ENCODE peak calls at places on chromosomes 5 and 9, in seven cellular contexts. One of them, this sample, is unnamed. For H3K9me3, the result is how much of the 10 kb centered on the place peaks cover.

GRCh38 chr9:36592801-36593583 is 20.3 kb downstream of the MELK start:
- DNase-seq in CD8-positive, alpha-beta T cell: no peak
- DNase-seq in A549: no peak
- DNase-seq in cardiac muscle cell: no peak
- DNase-seq in lower lobe of right lung: no peak
- DNase-seq in left ventricle myocardium inferior: no peak
- DNase-seq in SJSA1: no peak
- DNase-seq in this sample: no peak

GRCh38 chr9:71975833-71976232 is 64.4 kb downstream of the C9orf85 start:
- DNase-seq in CD8-positive, alpha-beta T cell: no peak
- DNase-seq in A549: no peak
- DNase-seq in cardiac muscle cell: no peak
- DNase-seq in lower lobe of right lung: no peak
- DNase-seq in left ventricle myocardium inferior: no peak
- DNase-seq in SJSA1: no peak
- DNase-seq in this sample: no peak

GRCh38 chr5:90528704-90529233 is 615 bp downstream of the LYSMD3 start:
- DNase-seq in CD8-positive, alpha-beta T cell: no peak
- DNase-seq in A549: peak
- DNase-seq in cardiac muscle cell: peak
- DNase-seq in lower lobe of right lung: no peak
- DNase-seq in left ventricle myocardium inferior: no peak
- DNase-seq in SJSA1: peak
- DNase-seq in this sample: peak

GRCh38 chr9:36914212-36914577 is 119.9 kb downstream of the PAX5 start:
- DNase-seq in CD8-positive, alpha-beta T cell: no peak
- DNase-seq in A549: no peak
- DNase-seq in cardiac muscle cell: no peak
- DNase-seq in lower lobe of right lung: no peak
- DNase-seq in left ventricle myocardium inferior: no peak
- DNase-seq in SJSA1: no peak
- DNase-seq in this sample: no peak

GRCh38 chr9:13448482-13448881 is 169.0 kb upstream of the MPDZ start:
- DNase-seq in CD8-positive, alpha-beta T cell: no peak
- DNase-seq in A549: no peak
- DNase-seq in cardiac muscle cell: no peak
- DNase-seq in lower lobe of right lung: no peak
- DNase-seq in left ventricle myocardium inferior: no peak
- DNase-seq in SJSA1: no peak
- DNase-seq in this sample: no peak

GRCh38 chr9:78261403-78262001 is 25.6 kb downstream of the CEP78 start:
- DNase-seq in CD8-positive, alpha-beta T cell: no peak
- DNase-seq in A549: peak
- DNase-seq in cardiac muscle cell: peak
- DNase-seq in lower lobe of right lung: no peak
- DNase-seq in left ventricle myocardium inferior: no peak
- DNase-seq in SJSA1: peak
- DNase-seq in this sample: peak

GRCh38 chr5:4700082-4700481 is 440.0 kb upstream of the ADAMTS16 start:
- DNase-seq in CD8-positive, alpha-beta T cell: no peak
- DNase-seq in A549: no peak
- DNase-seq in cardiac muscle cell: peak
- DNase-seq in lower lobe of right lung: peak
- DNase-seq in left ventricle myocardium inferior: peak
- DNase-seq in SJSA1: peak
- DNase-seq in this sample: no peak

GRCh38 chr9:136602193-136602885 is 56.5 kb upstream of the NOTCH1 start:
- DNase-seq in CD8-positive, alpha-beta T cell: no peak
- DNase-seq in A549: no peak
- DNase-seq in cardiac muscle cell: no peak
- DNase-seq in lower lobe of right lung: no peak
- DNase-seq in left ventricle myocardium inferior: no peak
- DNase-seq in SJSA1: no peak
- DNase-seq in this sample: no peak

GRCh38 chr9:123036886-123037540 is 3.5 kb downstream of the GPR21 start:
- DNase-seq in CD8-positive, alpha-beta T cell: no peak
- DNase-seq in A549: no peak
- DNase-seq in cardiac muscle cell: peak
- DNase-seq in lower lobe of right lung: no peak
- DNase-seq in left ventricle myocardium inferior: no peak
- DNase-seq in SJSA1: peak
- DNase-seq in this sample: no peak

GRCh38 chr9:136779808-136780207 is 11.3 kb upstream of the TMEM141 start:
- DNase-seq in CD8-positive, alpha-beta T cell: no peak
- DNase-seq in A549: no peak
- DNase-seq in cardiac muscle cell: no peak
- DNase-seq in lower lobe of right lung: no peak
- DNase-seq in left ventricle myocardium inferior: no peak
- DNase-seq in SJSA1: no peak
- DNase-seq in this sample: no peak

GRCh38 chr5:112174959-112175594 is 244.0 kb downstream of the EPB41L4A start:
- DNase-seq in CD8-positive, alpha-beta T cell: no peak
- DNase-seq in A549: peak
- DNase-seq in cardiac muscle cell: peak
- DNase-seq in lower lobe of right lung: no peak
- DNase-seq in left ventricle myocardium inferior: no peak
- DNase-seq in SJSA1: peak
- DNase-seq in this sample: no peak

GRCh38 chr5:169009171-169009570 is 291.8 kb downstream of the SLIT3 start:
- DNase-seq in CD8-positive, alpha-beta T cell: no peak
- DNase-seq in A549: peak
- DNase-seq in cardiac muscle cell: no peak
- DNase-seq in lower lobe of right lung: no peak
- DNase-seq in left ventricle myocardium inferior: no peak
- DNase-seq in SJSA1: no peak
- DNase-seq in this sample: no peak

GRCh38 chr5:65776707-65777141 is 54.7 kb downstream of the NLN start:
- DNase-seq in CD8-positive, alpha-beta T cell: no peak
- DNase-seq in A549: no peak
- DNase-seq in cardiac muscle cell: no peak
- DNase-seq in lower lobe of right lung: no peak
- DNase-seq in left ventricle myocardium inferior: no peak
- DNase-seq in SJSA1: no peak
- DNase-seq in this sample: no peak

GRCh38 chr9:113593682-113594281 is 130.3 kb downstream of the RGS3 start:
- DNase-seq in CD8-positive, alpha-beta T cell: no peak
- DNase-seq in A549: peak
- DNase-seq in cardiac muscle cell: peak
- DNase-seq in lower lobe of right lung: peak
- DNase-seq in left ventricle myocardium inferior: peak
- DNase-seq in SJSA1: peak
- DNase-seq in this sample: peak

GRCh38 chr9:21804791-21805190 is 2.4 kb downstream of the MTAP start:
- DNase-seq in CD8-positive, alpha-beta T cell: no peak
- DNase-seq in A549: no peak
- DNase-seq in cardiac muscle cell: no peak
- DNase-seq in lower lobe of right lung: no peak
- DNase-seq in left ventricle myocardium inferior: no peak
- DNase-seq in SJSA1: no peak
- DNase-seq in this sample: no peak
- H3K4me3 ChIP-seq in CD8-positive, alpha-beta T cell: no peak
- H3K4me3 ChIP-seq in A549: peak
- H3K4me3 ChIP-seq in cardiac muscle cell: no peak
- H3K4me3 ChIP-seq in lower lobe of right lung: no peak
- H3K4me3 ChIP-seq in left ventricle myocardium inferior: no peak
- H3K4me3 ChIP-seq in SJSA1: no peak
- H3K4me3 ChIP-seq in this sample: no peak

GRCh38 chr9:103533318-103533717 is 538.2 kb downstream of the CYLC2 start:
- DNase-seq in CD8-positive, alpha-beta T cell: no peak
- DNase-seq in A549: no peak
- DNase-seq in cardiac muscle cell: no peak
- DNase-seq in lower lobe of right lung: no peak
- DNase-seq in left ventricle myocardium inferior: no peak
- DNase-seq in SJSA1: no peak
- DNase-seq in this sample: no peak
- H3K9me3 ChIP-seq in CD8-positive, alpha-beta T cell: under half
- H3K9me3 ChIP-seq in A549: under half
- H3K9me3 ChIP-seq in cardiac muscle cell: under half
- H3K9me3 ChIP-seq in lower lobe of right lung: under half
- H3K9me3 ChIP-seq in left ventricle myocardium inferior: under half
- H3K9me3 ChIP-seq in SJSA1: under half
- H3K9me3 ChIP-seq in this sample: under half

GRCh38 chr5:159051431-159052281 is 48.1 kb downstream of the EBF1 start:
- DNase-seq in CD8-positive, alpha-beta T cell: no peak
- DNase-seq in A549: no peak
- DNase-seq in cardiac muscle cell: peak
- DNase-seq in lower lobe of right lung: peak
- DNase-seq in left ventricle myocardium inferior: peak
- DNase-seq in SJSA1: peak
- DNase-seq in this sample: no peak

GRCh38 chr5:159053216-159053615 is 46.5 kb downstream of the EBF1 start:
- DNase-seq in CD8-positive, alpha-beta T cell: no peak
- DNase-seq in A549: no peak
- DNase-seq in cardiac muscle cell: no peak
- DNase-seq in lower lobe of right lung: no peak
- DNase-seq in left ventricle myocardium inferior: no peak
- DNase-seq in SJSA1: no peak
- DNase-seq in this sample: no peak

GRCh38 chr5:159056201-159056600 is 43.5 kb downstream of the EBF1 start:
- DNase-seq in CD8-positive, alpha-beta T cell: no peak
- DNase-seq in A549: no peak
- DNase-seq in cardiac muscle cell: no peak
- DNase-seq in lower lobe of right lung: no peak
- DNase-seq in left ventricle myocardium inferior: no peak
- DNase-seq in SJSA1: no peak
- DNase-seq in this sample: no peak

GRCh38 chr5:159052282-159053011 is 47.3 kb downstream of the EBF1 start:
- DNase-seq in CD8-positive, alpha-beta T cell: no peak
- DNase-seq in A549: no peak
- DNase-seq in cardiac muscle cell: no peak
- DNase-seq in lower lobe of right lung: no peak
- DNase-seq in left ventricle myocardium inferior: no peak
- DNase-seq in SJSA1: no peak
- DNase-seq in this sample: no peak

GRCh38 chr5:159053708-159054107 is 46.0 kb downstream of the EBF1 start:
- DNase-seq in CD8-positive, alpha-beta T cell: no peak
- DNase-seq in A549: no peak
- DNase-seq in cardiac muscle cell: no peak
- DNase-seq in lower lobe of right lung: no peak
- DNase-seq in left ventricle myocardium inferior: no peak
- DNase-seq in SJSA1: no peak
- DNase-seq in this sample: no peak
- H3K4me3 ChIP-seq in CD8-positive, alpha-beta T cell: no peak
- H3K4me3 ChIP-seq in A549: no peak
- H3K4me3 ChIP-seq in cardiac muscle cell: no peak
- H3K4me3 ChIP-seq in lower lobe of right lung: no peak
- H3K4me3 ChIP-seq in left ventricle myocardium inferior: no peak
- H3K4me3 ChIP-seq in SJSA1: no peak
- H3K4me3 ChIP-seq in this sample: no peak

GRCh38 chr9:135248111-135248510 is 160.6 kb downstream of the OLFM1 start:
- DNase-seq in CD8-positive, alpha-beta T cell: no peak
- DNase-seq in A549: no peak
- DNase-seq in cardiac muscle cell: no peak
- DNase-seq in lower lobe of right lung: peak
- DNase-seq in left ventricle myocardium inferior: no peak
- DNase-seq in SJSA1: no peak
- DNase-seq in this sample: no peak

GRCh38 chr9:135249191-135249590 is 161.7 kb downstream of the OLFM1 start:
- DNase-seq in CD8-positive, alpha-beta T cell: no peak
- DNase-seq in A549: no peak
- DNase-seq in cardiac muscle cell: no peak
- DNase-seq in lower lobe of right lung: peak
- DNase-seq in left ventricle myocardium inferior: peak
- DNase-seq in SJSA1: no peak
- DNase-seq in this sample: no peak

GRCh38 chr9:135249711-135250110 is 162.2 kb downstream of the OLFM1 start:
- DNase-seq in CD8-positive, alpha-beta T cell: no peak
- DNase-seq in A549: no peak
- DNase-seq in cardiac muscle cell: no peak
- DNase-seq in lower lobe of right lung: peak
- DNase-seq in left ventricle myocardium inferior: no peak
- DNase-seq in SJSA1: no peak
- DNase-seq in this sample: peak

GRCh38 chr9:135247174-135247930 is 159.9 kb downstream of the OLFM1 start:
- DNase-seq in CD8-positive, alpha-beta T cell: no peak
- DNase-seq in A549: no peak
- DNase-seq in cardiac muscle cell: no peak
- DNase-seq in lower lobe of right lung: peak
- DNase-seq in left ventricle myocardium inferior: no peak
- DNase-seq in SJSA1: no peak
- DNase-seq in this sample: no peak

DNA sequence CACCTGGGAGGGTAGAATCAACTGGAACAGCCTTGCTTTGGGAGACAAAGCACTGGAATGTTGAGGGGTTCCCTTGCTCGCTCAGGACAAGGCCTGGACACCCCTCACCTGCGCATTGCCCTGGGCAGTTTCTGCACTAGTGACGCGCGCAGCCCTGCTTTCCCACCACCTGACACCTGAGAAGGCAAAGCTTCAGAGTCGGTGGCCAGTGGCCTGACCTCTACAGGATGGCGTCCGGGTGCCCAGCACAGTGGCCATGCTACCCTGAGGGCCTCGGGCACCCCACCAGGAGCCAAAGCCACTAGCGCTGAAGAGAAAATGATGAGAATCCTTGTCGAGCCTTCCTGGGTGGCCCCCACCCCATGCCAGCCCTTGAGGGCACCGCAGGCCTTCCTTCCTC is 161.3 kb downstream of the OLFM1 start:
- DNase-seq in CD8-positive, alpha-beta T cell: no peak
- DNase-seq in A549: no peak
- DNase-seq in cardiac muscle cell: no peak
- DNase-seq in lower lobe of right lung: peak
- DNase-seq in left ventricle myocardium inferior: peak
- DNase-seq in SJSA1: no peak
- DNase-seq in this sample: no peak
- H3K9me3 ChIP-seq in CD8-positive, alpha-beta T cell: under half
- H3K9me3 ChIP-seq in A549: under half
- H3K9me3 ChIP-seq in cardiac muscle cell: under half
- H3K9me3 ChIP-seq in lower lobe of right lung: under half
- H3K9me3 ChIP-seq in left ventricle myocardium inferior: under half
- H3K9me3 ChIP-seq in SJSA1: under half
- H3K9me3 ChIP-seq in this sample: under half

This sample was measured in CD8-positive, alpha-beta memory T cell.